ENCODE peak calls at places on chromosome 21, in five cellular contexts. G is A549, W is K562, H is HepG2, Q is SK-N-SH. E is an unnamed sample.

GRCh38 chr21:29334717-29335428 is 36.2 kb downstream of the BACH1 start:
- DNase-seq in W (no peak), H (no peak), Q (no peak), G (no peak), E (peak)

GRCh38 chr21:35818597-35818996 is 241.7 kb downstream of the SETD4 start:
- DNase-seq in Q (no peak), W (no peak), H (no peak), G (no peak), E (no peak)

GRCh38 chr21:45155910-45156309 is 81.5 kb downstream of the ADARB1 start:
- DNase-seq in Q (no peak), W (no peak), G (no peak), H (no peak), E (no peak)

GRCh38 chr21:42582422-42583149 is 68.9 kb downstream of the SLC37A1 start:
- DNase-seq in W (no peak), G (no peak), H (no peak), Q (no peak), E (no peak)

GRCh38 chr21:17512245-17513213 is at the start of gene CXADR:
- DNase-seq in H (peak), G (peak), Q (peak), W (peak), E (no peak)

GRCh38 chr21:46452719-46453118 is 6.0 kb upstream of the DIP2A start:
- DNase-seq in W (no peak), G (no peak), H (no peak), Q (no peak), E (no peak)

GRCh38 chr21:46307625-46308024 is 16.0 kb downstream of the C21orf58 start:
- DNase-seq in W (no peak), G (no peak), H (no peak), Q (no peak), E (peak)

GRCh38 chr21:42162831-42163510 is 56.0 kb upstream of the ABCG1 start:
- DNase-seq in W (no peak), Q (no peak), H (no peak), G (no peak), E (no peak)

GRCh38 chr21:16539041-16539440 is 809.3 kb downstream of the USP25 start:
- DNase-seq in W (no peak), H (no peak), Q (no peak), G (no peak), E (no peak)

GRCh38 chr21:25170681-25171080 is 436.6 kb downstream of the MRPL39 start:
- DNase-seq in W (no peak), Q (no peak), G (no peak), H (no peak), E (no peak)

GRCh38 chr21:45358711-45359310 is 46.2 kb upstream of the COL18A1 start:
- DNase-seq in G (no peak), Q (no peak), W (no peak), H (no peak), E (no peak)

GRCh38 chr21:10616535-10616934 is 95.2 kb downstream of the TPTE start:
- DNase-seq in Q (no peak), W (no peak), H (no peak), G (no peak), E (no peak)

GRCh38 chr21:39715804-39716397 is 29.1 kb upstream of the IGSF5 start:
- DNase-seq in Q (peak), H (peak), G (peak), W (peak), E (peak)

GRCh38 chr21:45387506-45387905 is 17.5 kb upstream of the COL18A1 start:
- DNase-seq in G (no peak), Q (no peak), H (no peak), W (no peak), E (no peak)

GRCh38 chr21:15057290-15057689 is 7.5 kb downstream of the NRIP1 start:
- DNase-seq in Q (no peak), G (no peak), H (no peak), W (peak), E (no peak)

GRCh38 chr21:15053531-15053930 is 11.3 kb downstream of the NRIP1 start:
- DNase-seq in Q (no peak), G (no peak), W (no peak), H (no peak), E (no peak)

GRCh38 chr21:15054606-15055239 is 10.1 kb downstream of the NRIP1 start:
- DNase-seq in W (no peak), G (no peak), H (no peak), Q (no peak), E (no peak)

GRCh38 chr21:15051652-15052554 is 12.9 kb downstream of the NRIP1 start:
- DNase-seq in Q (no peak), G (peak), H (no peak), W (peak), E (peak)

DNA sequence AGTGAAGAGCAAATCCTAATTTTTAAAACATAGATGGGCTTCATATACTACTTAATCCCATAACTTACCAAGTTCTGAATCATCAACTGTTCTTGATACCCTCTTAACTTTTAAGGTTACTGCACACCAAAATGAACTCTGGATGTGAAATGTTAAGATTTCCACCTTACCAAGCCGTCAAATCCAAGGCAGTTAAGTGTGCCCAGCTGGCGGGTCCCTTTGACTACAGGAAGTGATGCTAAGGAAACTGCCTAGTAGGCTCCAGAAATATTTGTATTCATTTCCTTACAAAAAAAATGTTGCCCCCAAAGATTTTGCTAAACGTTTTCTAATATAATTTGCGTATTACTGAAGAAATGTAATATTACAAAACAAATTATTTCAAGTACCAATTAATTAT is 10.7 kb downstream of the NRIP1 start:
- DNase-seq in G (no peak), Q (no peak), H (no peak), W (no peak), E (no peak)
- H3K4me2 ChIP-seq in G (peak), Q (no peak), H (peak), W (no peak), E (no peak)

GRCh38 chr21:37582613-37583012 is 216.0 kb downstream of the DYRK1A start:
- DNase-seq in Q (peak), H (peak), W (peak), G (peak), E (peak)
- TF ChIP-seq SMC3 in Q (peak), H (peak), W (peak), G (peak), E (peak)

GRCh38 chr21:43814215-43815106 is 25.1 kb downstream of the RRP1 start:
- DNase-seq in W (no peak), H (no peak), G (no peak), Q (no peak), E (no peak)

GRCh38 chr21:43816611-43817071 is 27.3 kb downstream of the RRP1 start:
- DNase-seq in Q (no peak), H (no peak), W (no peak), G (no peak), E (no peak)

GRCh38 chr21:43815991-43816390 is 26.6 kb downstream of the RRP1 start:
- DNase-seq in G (no peak), Q (no peak), W (no peak), H (no peak), E (no peak)

GRCh38 chr21:43812957-43813730 is 23.8 kb downstream of the RRP1 start:
- DNase-seq in Q (no peak), W (no peak), H (no peak), G (no peak), E (no peak)

DNA sequence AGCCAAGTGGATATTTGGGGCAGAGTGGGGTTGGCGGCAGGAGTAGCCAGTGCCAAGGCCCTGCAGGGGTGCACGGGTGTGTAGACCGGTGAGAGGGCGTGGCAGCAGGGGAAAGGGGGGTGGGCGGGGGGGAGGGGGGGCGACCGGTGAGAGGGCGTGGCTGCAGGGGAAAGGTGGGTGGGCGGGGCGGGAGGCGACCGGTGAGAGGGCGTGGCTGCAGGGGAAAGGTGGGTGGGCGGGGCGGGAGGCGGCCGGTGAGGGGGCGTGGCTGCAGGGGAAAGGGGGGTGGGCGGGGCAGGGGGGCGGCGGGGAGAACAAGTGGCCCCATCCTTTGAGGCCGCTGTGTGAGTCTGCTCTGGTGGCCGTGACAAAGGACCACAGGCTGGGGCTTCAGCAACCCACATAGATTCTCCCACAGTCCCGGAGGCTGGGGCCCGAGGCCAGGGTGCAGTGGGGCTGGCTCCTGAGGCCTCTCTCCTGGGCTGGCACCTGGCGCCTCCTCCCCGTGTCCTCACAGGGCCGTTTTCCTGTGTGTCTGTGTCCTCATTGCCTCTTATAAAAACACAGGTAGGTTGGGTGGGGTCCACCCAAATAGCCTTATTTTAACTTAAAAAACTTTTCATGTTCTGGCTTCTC is 25.8 kb downstream of the RRP1 start:
- DNase-seq in H (no peak), W (peak), Q (no peak), G (no peak), E (no peak)
- H3K4me2 ChIP-seq in H (peak), W (peak), Q (no peak), G (no peak), E (no peak)

GRCh38 chr21:34003428-34003827 is 70.0 kb upstream of the MRPS6 start:
- DNase-seq in Q (no peak), G (no peak), W (no peak), H (no peak), E (no peak)

GRCh38 chr21:34004984-34005383 is 68.4 kb upstream of the MRPS6 start:
- DNase-seq in H (no peak), Q (no peak), G (no peak), W (no peak), E (no peak)

GRCh38 chr21:34006603-34007168 is 66.7 kb upstream of the MRPS6 start:
- DNase-seq in H (no peak), G (no peak), W (no peak), Q (no peak), E (no peak)

GRCh38 chr21:34008618-34009017 is 64.8 kb upstream of the MRPS6 start:
- DNase-seq in Q (no peak), W (no peak), G (no peak), H (no peak), E (no peak)

DNA sequence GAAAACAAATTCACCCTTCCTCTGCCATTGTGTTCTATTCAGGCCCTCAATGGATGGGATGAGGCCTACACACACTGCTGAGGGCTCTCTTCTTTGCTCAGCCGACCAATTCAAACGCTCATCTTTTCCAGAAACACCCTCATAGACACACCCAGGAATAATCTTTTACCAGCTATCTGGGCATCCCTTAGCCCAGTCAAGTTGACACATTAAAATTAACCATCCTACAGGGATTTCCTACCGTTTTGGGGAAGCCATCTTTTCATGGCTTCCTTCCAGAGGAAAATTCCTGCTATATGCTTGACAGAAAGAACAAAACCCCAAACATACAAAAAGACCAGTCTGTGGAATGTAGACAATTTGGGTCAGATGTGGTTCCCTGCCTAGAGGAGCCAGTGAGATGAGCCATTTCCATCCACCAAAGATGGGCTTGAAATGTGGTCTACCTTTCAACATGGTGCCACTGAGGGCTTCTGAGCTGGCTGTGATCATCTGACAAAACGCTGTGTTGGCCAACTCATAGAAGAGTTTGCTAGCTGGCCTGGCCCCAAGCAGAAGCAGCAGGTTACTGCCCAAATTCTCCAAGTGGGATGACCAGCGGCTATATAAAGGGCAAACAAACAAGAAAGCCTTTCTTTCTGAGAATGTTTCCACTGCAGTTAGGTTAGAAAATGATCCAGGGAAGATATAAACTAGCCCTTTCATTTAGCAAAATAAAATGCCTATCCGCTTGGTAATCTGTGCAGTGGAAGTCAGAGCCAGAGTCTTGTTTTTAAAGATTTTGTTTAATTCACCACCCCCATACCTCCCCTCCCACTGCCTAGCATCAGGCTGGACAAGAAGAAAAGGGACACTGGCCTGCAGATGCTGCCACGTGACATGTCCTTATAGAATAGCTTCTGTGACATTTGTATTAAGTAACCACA is 69.1 kb upstream of the MRPS6 start:
- DNase-seq in W (no peak), Q (no peak), G (no peak), H (no peak), E (peak)
- TF ChIP-seq SMC3 in W (no peak), Q (no peak), G (no peak), H (no peak), E (no peak)

DNA sequence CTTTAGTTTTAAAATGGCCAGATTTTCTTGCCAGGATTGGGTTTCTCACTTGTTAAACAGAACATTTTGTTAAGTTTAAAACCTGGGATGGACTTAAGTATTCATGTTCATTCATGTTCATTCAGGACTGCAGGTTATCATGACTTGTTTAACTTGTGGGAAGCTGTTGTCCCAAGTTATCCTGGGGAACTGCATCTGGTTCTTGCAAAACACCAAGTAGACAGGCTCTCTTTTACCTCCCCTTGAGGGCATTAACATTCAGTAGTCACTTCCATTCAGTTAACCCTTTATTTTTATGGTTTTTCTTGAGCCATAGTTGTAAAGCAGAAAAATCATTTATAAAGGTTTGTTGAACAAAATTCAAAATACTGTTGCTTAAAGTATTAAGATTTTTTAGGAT is 8.1 kb downstream of the SOD1 start:
- DNase-seq in W (no peak), H (no peak), G (no peak), Q (no peak), E (no peak)
- H3K4me2 ChIP-seq in W (no peak), H (no peak), G (no peak), Q (no peak), E (no peak)

DNA sequence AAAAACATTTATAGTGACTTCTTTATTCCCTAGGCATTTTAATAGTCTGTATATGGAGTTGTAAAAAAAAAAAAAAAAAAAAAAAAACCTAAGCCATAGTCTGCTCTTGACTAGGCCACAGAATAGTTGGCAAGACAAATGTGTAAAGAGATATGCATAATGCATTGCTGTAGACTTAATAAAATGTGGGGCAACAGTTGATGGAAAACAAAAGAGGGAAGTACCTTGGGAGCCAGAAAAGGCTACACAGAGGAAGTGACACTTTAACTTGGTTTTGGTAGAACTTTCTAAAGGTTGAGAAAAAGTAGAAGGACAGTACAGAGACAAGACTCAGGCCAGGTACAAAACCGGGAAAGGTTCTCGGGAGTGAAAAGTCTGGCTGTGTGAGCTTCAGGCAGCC is 802.9 kb upstream of the ADAMTS5 start:
- DNase-seq in G (no peak), W (no peak), Q (no peak), H (no peak), E (no peak)
- TF ChIP-seq SMC3 in G (no peak), W (no peak), Q (no peak), H (no peak), E (no peak)

E was measured in IMR-90.